ENCODE peak calls at places on chromosomes 16 and 17, in four cellular contexts. One of them, this sample, is unnamed.

GRCh38 chr16:68116256-68116853 is 31.2 kb downstream of the NFATC3 start:
- DNase-seq in H1: no peak
- DNase-seq in HepG2: no peak
- DNase-seq in GM12878: no peak
- DNase-seq in this sample: peak

GRCh38 chr17:47652570-47652969 is 2.9 kb downstream of the KPNB1 start:
- DNase-seq in GM12878: no peak
- DNase-seq in HepG2: no peak
- DNase-seq in H1: no peak
- DNase-seq in this sample: no peak

GRCh38 chr17:27462149-27462548 is 5.9 kb downstream of the KSR1 start:
- DNase-seq in HepG2: no peak
- DNase-seq in GM12878: no peak
- DNase-seq in H1: no peak
- DNase-seq in this sample: no peak

GRCh38 chr16:9072806-9073341 is 18.6 kb upstream of the HAPSTR1 start:
- DNase-seq in GM12878: peak
- DNase-seq in HepG2: no peak
- DNase-seq in H1: no peak
- DNase-seq in this sample: no peak

GRCh38 chr17:78412403-78412802 is 34.0 kb downstream of the PGS1 start:
- DNase-seq in GM12878: no peak
- DNase-seq in H1: no peak
- DNase-seq in HepG2: no peak
- DNase-seq in this sample: peak

GRCh38 chr17:7445011-7445927 is at the start of gene CHRNB1:
- DNase-seq in H1: peak
- DNase-seq in GM12878: no peak
- DNase-seq in HepG2: peak
- DNase-seq in this sample: peak

GRCh38 chr17:1232786-1233185 is 37.5 kb upstream of the BHLHA9 start:
- DNase-seq in GM12878: no peak
- DNase-seq in H1: no peak
- DNase-seq in HepG2: no peak
- DNase-seq in this sample: no peak

GRCh38 chr16:24036614-24037013 is 200.8 kb downstream of the PRKCB start:
- DNase-seq in H1: peak
- DNase-seq in GM12878: no peak
- DNase-seq in HepG2: peak
- DNase-seq in this sample: peak

GRCh38 chr17:19716108-19717030 is at the start of gene SLC47A2:
- DNase-seq in H1: peak
- DNase-seq in GM12878: no peak
- DNase-seq in HepG2: no peak
- DNase-seq in this sample: no peak

GRCh38 chr17:78568494-78569115 is 8.6 kb downstream of the DNAH17 start:
- DNase-seq in GM12878: no peak
- DNase-seq in HepG2: peak
- DNase-seq in H1: no peak
- DNase-seq in this sample: peak

GRCh38 chr17:44548714-44549230 is 8.5 kb upstream of the FZD2 start:
- DNase-seq in GM12878: no peak
- DNase-seq in HepG2: no peak
- DNase-seq in H1: no peak
- DNase-seq in this sample: no peak

GRCh38 chr17:48570325-48571023 is 7.7 kb downstream of the HOXB4 start:
- DNase-seq in HepG2: no peak
- DNase-seq in H1: no peak
- DNase-seq in GM12878: no peak
- DNase-seq in this sample: peak

GRCh38 chr17:75412455-75413317 is 7.2 kb upstream of the GRB2 start:
- DNase-seq in H1: peak
- DNase-seq in GM12878: no peak
- DNase-seq in HepG2: peak
- DNase-seq in this sample: peak

GRCh38 chr17:39800540-39800939 is 62.8 kb downstream of the GRB7 start:
- DNase-seq in H1: no peak
- DNase-seq in HepG2: no peak
- DNase-seq in GM12878: peak
- DNase-seq in this sample: no peak

GRCh38 chr16:84545114-84545737 is 40.8 kb upstream of the MEAK7 start:
- DNase-seq in H1: no peak
- DNase-seq in GM12878: no peak
- DNase-seq in HepG2: no peak
- DNase-seq in this sample: no peak

GRCh38 chr16:14669776-14670175 is 24.3 kb downstream of the PLA2G10 start:
- DNase-seq in HepG2: no peak
- DNase-seq in GM12878: no peak
- DNase-seq in H1: no peak
- DNase-seq in this sample: no peak

GRCh38 chr17:19301274-19301946 is 61.1 kb downstream of the B9D1 start:
- DNase-seq in HepG2: no peak
- DNase-seq in H1: no peak
- DNase-seq in GM12878: no peak
- DNase-seq in this sample: no peak

GRCh38 chr17:48427598-48427997 is 2.4 kb downstream of the SKAP1 start:
- DNase-seq in HepG2: no peak
- DNase-seq in GM12878: no peak
- DNase-seq in H1: no peak
- DNase-seq in this sample: peak

GRCh38 chr16:77171750-77172635 is 19.0 kb upstream of the MON1B start:
- DNase-seq in H1: no peak
- DNase-seq in HepG2: peak
- DNase-seq in GM12878: no peak
- DNase-seq in this sample: peak

DNA sequence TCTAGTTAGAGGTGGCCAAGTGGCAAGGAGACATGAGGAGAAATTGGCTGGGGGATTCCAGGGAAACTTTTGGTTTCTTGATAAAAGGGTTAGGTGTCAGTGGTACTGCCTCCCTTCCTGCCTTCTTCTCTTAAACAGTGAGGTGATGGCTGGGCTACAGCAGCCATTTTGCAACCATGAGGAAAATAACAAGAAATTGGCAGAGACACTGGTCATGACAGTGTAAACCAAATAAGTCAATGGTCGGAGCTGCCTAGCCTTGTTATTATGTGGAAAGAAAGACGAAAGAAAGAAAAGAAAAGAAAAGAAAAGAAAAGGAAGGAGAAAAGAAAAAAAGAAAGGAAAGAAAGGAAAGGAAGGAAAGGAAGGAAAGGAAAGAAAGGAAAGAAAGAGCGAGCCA is 63.9 kb downstream of the CPPED1 start:
- DNase-seq in H1: no peak
- DNase-seq in HepG2: no peak
- DNase-seq in GM12878: no peak
- DNase-seq in this sample: no peak
- TF ChIP-seq BRCA1 in H1: no peak
- TF ChIP-seq BRCA1 in HepG2: no peak
- TF ChIP-seq BRCA1 in GM12878: no peak
- TF ChIP-seq BRCA1 in this sample: no peak

GRCh38 chr16:23020084-23020483 is 129.2 kb downstream of the USP31 start:
- DNase-seq in H1: no peak
- DNase-seq in HepG2: no peak
- DNase-seq in GM12878: no peak
- DNase-seq in this sample: peak

GRCh38 chr16:23014592-23014991 is 134.7 kb downstream of the USP31 start:
- DNase-seq in H1: no peak
- DNase-seq in GM12878: no peak
- DNase-seq in HepG2: no peak
- DNase-seq in this sample: no peak

GRCh38 chr16:23015580-23015979 is 133.7 kb downstream of the USP31 start:
- DNase-seq in GM12878: peak
- DNase-seq in HepG2: no peak
- DNase-seq in H1: no peak
- DNase-seq in this sample: no peak

GRCh38 chr16:23013484-23013883 is 135.8 kb downstream of the USP31 start:
- DNase-seq in GM12878: no peak
- DNase-seq in H1: peak
- DNase-seq in HepG2: peak
- DNase-seq in this sample: no peak

DNA sequence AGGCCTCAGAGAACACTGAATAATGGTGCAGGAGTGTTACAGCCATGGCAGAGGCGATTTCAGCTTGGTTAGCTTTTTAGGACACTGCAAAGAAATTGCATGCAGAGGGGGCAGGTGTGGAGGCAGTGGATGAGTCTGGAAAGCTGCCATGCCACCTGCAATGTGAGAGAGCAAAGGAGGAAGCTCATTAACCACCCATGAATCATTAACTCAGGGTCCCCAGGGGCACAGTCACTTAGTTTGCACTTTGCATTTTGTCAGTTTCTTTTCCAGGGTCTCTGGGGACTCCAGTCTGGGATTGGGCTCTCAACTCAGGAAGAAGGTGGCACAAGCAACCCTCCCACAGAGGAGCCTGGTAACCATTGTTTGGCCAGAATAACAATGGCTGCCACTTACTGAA is 132.9 kb downstream of the USP31 start:
- DNase-seq in GM12878: peak
- DNase-seq in HepG2: no peak
- DNase-seq in H1: no peak
- DNase-seq in this sample: no peak
- TF ChIP-seq ZNF274 in GM12878: no peak
- TF ChIP-seq ZNF274 in HepG2: no peak
- TF ChIP-seq ZNF274 in H1: no peak
- TF ChIP-seq ZNF274 in this sample: no peak

GRCh38 chr16:50056226-50056625 is 9.5 kb upstream of the HEATR3 start:
- DNase-seq in H1: no peak
- DNase-seq in HepG2: no peak
- DNase-seq in GM12878: no peak
- DNase-seq in this sample: no peak
- TF ChIP-seq BRCA1 in H1: no peak
- TF ChIP-seq BRCA1 in HepG2: no peak
- TF ChIP-seq BRCA1 in GM12878: no peak
- TF ChIP-seq BRCA1 in this sample: no peak

GRCh38 chr16:60605176-60605575 is 1431.1 kb downstream of the CDH8 start:
- DNase-seq in H1: no peak
- DNase-seq in GM12878: no peak
- DNase-seq in HepG2: no peak
- DNase-seq in this sample: no peak
- TF ChIP-seq ZNF274 in H1: no peak
- TF ChIP-seq ZNF274 in GM12878: no peak
- TF ChIP-seq ZNF274 in HepG2: no peak
- TF ChIP-seq ZNF274 in this sample: no peak

DNA sequence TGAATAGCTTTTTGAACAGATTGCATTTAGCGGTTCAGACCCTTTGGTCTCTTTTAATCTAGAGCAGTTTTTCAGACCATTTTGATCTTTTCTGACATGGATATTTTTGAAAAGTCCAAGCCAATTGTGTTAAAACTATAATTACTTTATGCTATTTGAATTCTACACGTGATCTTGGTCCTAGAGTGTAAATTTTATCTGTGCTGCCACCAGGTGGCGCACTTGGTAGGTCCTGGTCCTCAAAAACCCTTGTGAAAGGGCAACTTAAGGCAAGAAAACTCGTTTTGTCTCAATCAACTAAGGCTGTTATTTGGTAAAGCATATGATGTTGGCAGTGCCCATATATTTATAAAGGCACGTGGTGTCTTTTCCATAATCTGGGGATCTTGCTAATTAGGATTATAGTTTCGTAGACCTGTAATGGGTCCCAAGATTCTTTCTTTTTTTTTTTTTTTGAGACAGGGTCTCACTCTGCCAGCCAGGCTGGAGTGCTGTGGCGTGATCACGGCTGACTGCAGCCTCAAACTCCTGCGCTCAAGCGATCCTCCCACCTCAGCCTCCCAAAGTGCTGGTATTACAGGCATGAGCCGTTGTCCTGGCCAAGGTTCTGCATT is 43.9 kb upstream of the TEX2 start:
- DNase-seq in H1: peak
- DNase-seq in GM12878: no peak
- DNase-seq in HepG2: peak
- DNase-seq in this sample: peak
- TF ChIP-seq BRCA1 in H1: no peak
- TF ChIP-seq BRCA1 in GM12878: no peak
- TF ChIP-seq BRCA1 in HepG2: no peak
- TF ChIP-seq BRCA1 in this sample: no peak

GRCh38 chr17:5467416-5467815 is 1.4 kb downstream of the DHX33 start:
- DNase-seq in GM12878: no peak
- DNase-seq in H1: no peak
- DNase-seq in HepG2: no peak
- DNase-seq in this sample: no peak
- TF ChIP-seq ZNF274 in GM12878: no peak
- TF ChIP-seq ZNF274 in H1: no peak
- TF ChIP-seq ZNF274 in HepG2: no peak
- TF ChIP-seq ZNF274 in this sample: no peak

This sample was measured in K562.